ENCODE peak calls at places on chromosomes 3 and 15, in ten cellular contexts. One of them, this sample, is unnamed.

GRCh38 chr3:50655009-50655830 is 19.5 kb upstream of the DOCK3 start:
- DNase-seq in tibial nerve: no peak
- DNase-seq in HCT116: no peak
- DNase-seq in SJSA1: no peak
- DNase-seq in Panc1: no peak
- DNase-seq in spleen: peak
- DNase-seq in right cardiac atrium: no peak
- DNase-seq in heart left ventricle: no peak
- DNase-seq in pancreas: peak
- DNase-seq in thoracic aorta: no peak
- DNase-seq in this sample: no peak

GRCh38 chr15:74272812-74273211 is 36.7 kb downstream of the CCDC33 start:
- DNase-seq in heart left ventricle: no peak
- DNase-seq in pancreas: no peak
- DNase-seq in Panc1: no peak
- DNase-seq in thoracic aorta: no peak
- DNase-seq in spleen: no peak
- DNase-seq in tibial nerve: no peak
- DNase-seq in HCT116: no peak
- DNase-seq in SJSA1: no peak
- DNase-seq in right cardiac atrium: no peak
- DNase-seq in this sample: no peak

GRCh38 chr15:79283252-79284048 is 928 bp downstream of the ANKRD34C start:
- DNase-seq in spleen: no peak
- DNase-seq in SJSA1: peak
- DNase-seq in tibial nerve: no peak
- DNase-seq in Panc1: no peak
- DNase-seq in right cardiac atrium: peak
- DNase-seq in HCT116: no peak
- DNase-seq in heart left ventricle: peak
- DNase-seq in thoracic aorta: no peak
- DNase-seq in pancreas: peak
- DNase-seq in this sample: no peak

GRCh38 chr3:174775603-174776002 is 83.5 kb upstream of the NAALADL2 start:
- DNase-seq in pancreas: no peak
- DNase-seq in tibial nerve: no peak
- DNase-seq in right cardiac atrium: peak
- DNase-seq in heart left ventricle: no peak
- DNase-seq in Panc1: no peak
- DNase-seq in SJSA1: no peak
- DNase-seq in spleen: no peak
- DNase-seq in thoracic aorta: no peak
- DNase-seq in HCT116: no peak
- DNase-seq in this sample: no peak

GRCh38 chr3:52193059-52193458 is 4.9 kb upstream of the ALAS1 start:
- DNase-seq in right cardiac atrium: peak
- DNase-seq in SJSA1: no peak
- DNase-seq in Panc1: no peak
- DNase-seq in thoracic aorta: no peak
- DNase-seq in HCT116: no peak
- DNase-seq in spleen: no peak
- DNase-seq in heart left ventricle: no peak
- DNase-seq in pancreas: no peak
- DNase-seq in tibial nerve: no peak
- DNase-seq in this sample: no peak

GRCh38 chr3:178170698-178171535 is 365.3 kb upstream of the KCNMB2 start:
- DNase-seq in HCT116: no peak
- DNase-seq in pancreas: no peak
- DNase-seq in right cardiac atrium: no peak
- DNase-seq in tibial nerve: no peak
- DNase-seq in spleen: no peak
- DNase-seq in heart left ventricle: no peak
- DNase-seq in SJSA1: no peak
- DNase-seq in thoracic aorta: no peak
- DNase-seq in Panc1: peak
- DNase-seq in this sample: no peak

GRCh38 chr3:150945226-150945625 is 27.3 kb downstream of the CLRN1 start:
- DNase-seq in HCT116: no peak
- DNase-seq in SJSA1: no peak
- DNase-seq in right cardiac atrium: no peak
- DNase-seq in Panc1: no peak
- DNase-seq in tibial nerve: no peak
- DNase-seq in thoracic aorta: no peak
- DNase-seq in heart left ventricle: no peak
- DNase-seq in spleen: no peak
- DNase-seq in pancreas: no peak
- DNase-seq in this sample: no peak

GRCh38 chr3:46849686-46850467 is 13.4 kb downstream of the MYL3 start:
- DNase-seq in heart left ventricle: no peak
- DNase-seq in tibial nerve: no peak
- DNase-seq in HCT116: no peak
- DNase-seq in pancreas: no peak
- DNase-seq in Panc1: no peak
- DNase-seq in thoracic aorta: no peak
- DNase-seq in SJSA1: no peak
- DNase-seq in spleen: peak
- DNase-seq in right cardiac atrium: no peak
- DNase-seq in this sample: peak

GRCh38 chr3:56974242-56974945 is 86.1 kb upstream of the SPATA12 start:
- DNase-seq in tibial nerve: no peak
- DNase-seq in HCT116: no peak
- DNase-seq in pancreas: no peak
- DNase-seq in right cardiac atrium: no peak
- DNase-seq in spleen: no peak
- DNase-seq in Panc1: no peak
- DNase-seq in thoracic aorta: no peak
- DNase-seq in heart left ventricle: no peak
- DNase-seq in SJSA1: no peak
- DNase-seq in this sample: no peak

GRCh38 chr15:90160781-90161727 is 40.1 kb upstream of the SEMA4B start:
- DNase-seq in right cardiac atrium: peak
- DNase-seq in tibial nerve: no peak
- DNase-seq in spleen: no peak
- DNase-seq in Panc1: no peak
- DNase-seq in SJSA1: no peak
- DNase-seq in thoracic aorta: no peak
- DNase-seq in pancreas: peak
- DNase-seq in HCT116: no peak
- DNase-seq in heart left ventricle: no peak
- DNase-seq in this sample: no peak

GRCh38 chr3:55511895-55512585 is 24.9 kb upstream of the WNT5A start:
- DNase-seq in HCT116: no peak
- DNase-seq in tibial nerve: no peak
- DNase-seq in pancreas: no peak
- DNase-seq in SJSA1: no peak
- DNase-seq in spleen: no peak
- DNase-seq in right cardiac atrium: no peak
- DNase-seq in Panc1: no peak
- DNase-seq in heart left ventricle: no peak
- DNase-seq in thoracic aorta: no peak
- DNase-seq in this sample: no peak

GRCh38 chr3:38566215-38566528 is 70.0 kb downstream of the EXOG start:
- DNase-seq in tibial nerve: no peak
- DNase-seq in heart left ventricle: no peak
- DNase-seq in right cardiac atrium: no peak
- DNase-seq in Panc1: no peak
- DNase-seq in SJSA1: no peak
- DNase-seq in HCT116: no peak
- DNase-seq in pancreas: peak
- DNase-seq in thoracic aorta: no peak
- DNase-seq in spleen: peak
- DNase-seq in this sample: no peak

GRCh38 chr15:100763764-100764750 is 115.6 kb upstream of the ALDH1A3 start:
- DNase-seq in thoracic aorta: no peak
- DNase-seq in tibial nerve: no peak
- DNase-seq in Panc1: no peak
- DNase-seq in spleen: peak
- DNase-seq in heart left ventricle: no peak
- DNase-seq in pancreas: no peak
- DNase-seq in SJSA1: no peak
- DNase-seq in HCT116: no peak
- DNase-seq in right cardiac atrium: no peak
- DNase-seq in this sample: peak

GRCh38 chr3:156382458-156383346 is 172.2 kb downstream of the SSR3 start:
- DNase-seq in spleen: no peak
- DNase-seq in heart left ventricle: no peak
- DNase-seq in right cardiac atrium: no peak
- DNase-seq in pancreas: no peak
- DNase-seq in thoracic aorta: no peak
- DNase-seq in HCT116: peak
- DNase-seq in tibial nerve: no peak
- DNase-seq in Panc1: peak
- DNase-seq in SJSA1: peak
- DNase-seq in this sample: no peak

GRCh38 chr3:136949708-136950107 is 8.1 kb upstream of the IL20RB start:
- DNase-seq in thoracic aorta: no peak
- DNase-seq in HCT116: no peak
- DNase-seq in right cardiac atrium: no peak
- DNase-seq in pancreas: no peak
- DNase-seq in spleen: no peak
- DNase-seq in tibial nerve: no peak
- DNase-seq in Panc1: no peak
- DNase-seq in heart left ventricle: no peak
- DNase-seq in SJSA1: no peak
- DNase-seq in this sample: no peak

DNA sequence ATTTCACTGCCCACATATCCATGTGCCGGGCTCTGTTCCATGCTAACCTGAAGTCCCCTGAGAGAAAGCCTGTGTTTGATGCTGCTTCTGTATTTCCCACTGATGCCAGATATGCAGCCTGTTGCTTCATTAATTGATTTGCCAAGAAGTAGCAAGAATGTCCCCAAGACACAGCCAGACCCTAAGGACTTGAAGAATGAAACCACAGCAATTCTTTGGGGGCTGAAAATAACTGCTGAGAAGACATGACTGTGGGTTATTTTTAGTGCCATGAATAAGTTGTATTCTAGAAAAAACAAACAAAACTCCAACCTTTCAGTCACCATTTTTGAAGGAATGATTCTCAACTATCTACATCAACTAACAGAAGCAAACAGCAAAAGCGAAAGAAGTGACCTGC is 226.6 kb downstream of the DTWD1 start:
- DNase-seq in heart left ventricle: no peak
- DNase-seq in right cardiac atrium: no peak
- DNase-seq in thoracic aorta: no peak
- DNase-seq in Panc1: no peak
- DNase-seq in tibial nerve: no peak
- DNase-seq in HCT116: no peak
- DNase-seq in pancreas: no peak
- DNase-seq in SJSA1: no peak
- DNase-seq in spleen: no peak
- DNase-seq in this sample: no peak
- H3K4me3 ChIP-seq in heart left ventricle: no peak
- H3K4me3 ChIP-seq in right cardiac atrium: no peak
- H3K4me3 ChIP-seq in thoracic aorta: no peak
- H3K4me3 ChIP-seq in Panc1: no peak
- H3K4me3 ChIP-seq in tibial nerve: no peak
- H3K4me3 ChIP-seq in HCT116: no peak
- H3K4me3 ChIP-seq in pancreas: no peak
- H3K4me3 ChIP-seq in SJSA1: no peak
- H3K4me3 ChIP-seq in spleen: no peak
- H3K4me3 ChIP-seq in this sample: no peak

DNA sequence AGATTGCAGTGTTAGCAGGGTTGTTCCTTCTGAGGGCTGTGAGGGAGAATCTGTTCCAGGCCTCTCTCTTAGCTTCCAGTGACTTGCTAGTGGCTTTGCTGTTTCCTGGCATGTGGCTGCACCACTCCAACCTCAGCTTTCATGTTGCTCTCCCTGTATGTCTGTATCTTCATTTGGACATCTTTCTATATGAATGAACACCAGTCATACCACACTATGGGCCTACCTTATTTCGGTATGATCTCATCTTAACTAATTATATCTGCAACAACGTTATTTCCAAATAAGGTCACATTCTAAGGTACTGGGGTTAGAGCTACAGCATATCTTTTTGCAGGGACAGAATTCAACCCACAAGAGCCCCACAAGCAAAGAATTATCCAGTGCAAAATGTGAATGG is 356.7 kb upstream of the UMPS start:
- DNase-seq in pancreas: no peak
- DNase-seq in right cardiac atrium: no peak
- DNase-seq in SJSA1: no peak
- DNase-seq in spleen: no peak
- DNase-seq in Panc1: no peak
- DNase-seq in thoracic aorta: no peak
- DNase-seq in HCT116: no peak
- DNase-seq in tibial nerve: no peak
- DNase-seq in heart left ventricle: no peak
- DNase-seq in this sample: no peak
- H3K27ac ChIP-seq in pancreas: no peak
- H3K27ac ChIP-seq in right cardiac atrium: no peak
- H3K27ac ChIP-seq in SJSA1: no peak
- H3K27ac ChIP-seq in spleen: no peak
- H3K27ac ChIP-seq in Panc1: no peak
- H3K27ac ChIP-seq in thoracic aorta: no peak
- H3K27ac ChIP-seq in HCT116: no peak
- H3K27ac ChIP-seq in tibial nerve: no peak
- H3K27ac ChIP-seq in heart left ventricle: no peak
- H3K27ac ChIP-seq in this sample: no peak

DNA sequence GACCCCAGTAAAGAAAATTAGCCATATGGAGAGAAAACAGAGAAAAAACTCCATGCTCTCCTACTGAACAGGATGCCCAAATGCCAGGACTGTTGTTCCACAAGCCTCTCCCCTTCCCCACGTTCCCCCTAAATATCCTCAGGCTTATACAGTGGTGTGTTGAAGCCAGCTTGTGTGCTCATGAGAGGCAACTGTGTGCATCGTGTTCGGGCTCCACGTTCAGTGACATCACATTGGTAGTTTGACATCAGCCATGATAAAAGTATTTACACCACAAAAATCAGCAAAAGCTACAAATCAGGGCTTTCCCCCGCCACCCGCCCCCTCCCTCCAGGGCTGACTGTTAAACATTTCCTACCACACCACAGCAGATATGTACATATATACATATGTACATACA is 143.9 kb upstream of the HES1 start:
- DNase-seq in spleen: no peak
- DNase-seq in tibial nerve: no peak
- DNase-seq in heart left ventricle: no peak
- DNase-seq in thoracic aorta: no peak
- DNase-seq in HCT116: no peak
- DNase-seq in pancreas: no peak
- DNase-seq in Panc1: no peak
- DNase-seq in SJSA1: no peak
- DNase-seq in right cardiac atrium: no peak
- DNase-seq in this sample: no peak
- H3K4me3 ChIP-seq in spleen: no peak
- H3K4me3 ChIP-seq in tibial nerve: no peak
- H3K4me3 ChIP-seq in heart left ventricle: no peak
- H3K4me3 ChIP-seq in thoracic aorta: no peak
- H3K4me3 ChIP-seq in HCT116: no peak
- H3K4me3 ChIP-seq in pancreas: no peak
- H3K4me3 ChIP-seq in Panc1: no peak
- H3K4me3 ChIP-seq in SJSA1: no peak
- H3K4me3 ChIP-seq in right cardiac atrium: no peak
- H3K4me3 ChIP-seq in this sample: no peak

DNA sequence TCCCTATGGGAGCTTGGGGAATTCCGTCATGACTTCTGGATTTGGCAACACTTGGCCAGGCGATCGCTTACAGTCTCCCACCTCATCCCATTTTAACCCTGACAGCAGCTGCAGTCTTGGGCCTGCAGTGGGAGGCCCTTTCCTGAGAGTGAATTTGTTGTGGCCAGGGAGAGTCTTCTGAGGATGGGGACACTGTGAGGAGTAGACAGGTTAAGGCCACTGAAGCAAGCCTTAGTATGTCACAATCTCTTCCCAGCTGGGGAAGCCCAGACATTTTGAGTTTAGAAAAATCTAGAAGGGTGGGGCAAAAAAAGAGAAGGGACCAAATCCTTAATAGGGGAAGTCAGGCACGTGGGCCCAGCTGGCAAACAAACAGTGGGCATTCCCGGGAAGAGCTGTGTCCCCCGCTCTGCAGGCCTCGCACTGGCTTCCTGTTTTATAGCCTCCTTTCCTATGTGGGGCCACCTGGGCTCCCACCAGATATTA is 64.3 kb downstream of the FEM1B start:
- DNase-seq in heart left ventricle: no peak
- DNase-seq in tibial nerve: no peak
- DNase-seq in spleen: no peak
- DNase-seq in SJSA1: no peak
- DNase-seq in Panc1: no peak
- DNase-seq in thoracic aorta: no peak
- DNase-seq in right cardiac atrium: no peak
- DNase-seq in HCT116: no peak
- DNase-seq in pancreas: no peak
- DNase-seq in this sample: no peak
- H3K27ac ChIP-seq in heart left ventricle: peak
- H3K27ac ChIP-seq in tibial nerve: peak
- H3K27ac ChIP-seq in spleen: peak
- H3K27ac ChIP-seq in SJSA1: no peak
- H3K27ac ChIP-seq in Panc1: no peak
- H3K27ac ChIP-seq in thoracic aorta: peak
- H3K27ac ChIP-seq in right cardiac atrium: peak
- H3K27ac ChIP-seq in HCT116: no peak
- H3K27ac ChIP-seq in pancreas: no peak
- H3K27ac ChIP-seq in this sample: peak

This sample was measured in coronary artery.